ENCODE peak calls at places on chromosomes 11 and 22, in six cellular contexts. One of them, this sample, is unnamed.
A peak's percentile ranks its signal among the peaks of the same experiment; 100 is the strongest.

GRCh38 chr11:13717331-13717730 is 48.9 kb downstream of the FAR1 start:
- DNase-seq in H1: no peak
- DNase-seq in uterus: no peak
- DNase-seq in tibial nerve: no peak
- DNase-seq in A549: peak; percentile 11
- DNase-seq in testis: no peak
- DNase-seq in this sample: no peak

GRCh38 chr11:13009921-13010736 is 1.0 kb downstream of the RASSF10 start:
- DNase-seq in H1: peak; percentile 17
- DNase-seq in uterus: no peak
- DNase-seq in tibial nerve: no peak
- DNase-seq in A549: peak; percentile 53
- DNase-seq in testis: peak; percentile 34
- DNase-seq in this sample: peak; percentile 85

GRCh38 chr11:18594999-18595749 is 4.4 kb upstream of the MISFA start:
- DNase-seq in H1: no peak
- DNase-seq in uterus: no peak
- DNase-seq in tibial nerve: no peak
- DNase-seq in A549: no peak
- DNase-seq in testis: no peak
- DNase-seq in this sample: peak; percentile 29

GRCh38 chr11:134363592-134363991 is 31.8 kb downstream of the GLB1L2 start:
- DNase-seq in H1: no peak
- DNase-seq in uterus: no peak
- DNase-seq in tibial nerve: no peak
- DNase-seq in A549: no peak
- DNase-seq in testis: peak; percentile 42
- DNase-seq in this sample: no peak

GRCh38 chr11:57349491-57350274 is 11.5 kb downstream of the P2RX3 start:
- DNase-seq in H1: no peak
- DNase-seq in uterus: peak; percentile 75
- DNase-seq in tibial nerve: peak; percentile 74
- DNase-seq in A549: peak; percentile 62
- DNase-seq in testis: peak; percentile 84
- DNase-seq in this sample: peak; percentile 93

GRCh38 chr11:68998390-68998911 is 14.6 kb downstream of the MRGPRF start:
- DNase-seq in H1: no peak
- DNase-seq in uterus: peak; percentile 21
- DNase-seq in tibial nerve: no peak
- DNase-seq in A549: no peak
- DNase-seq in testis: peak; percentile 16
- DNase-seq in this sample: peak; percentile 81

GRCh38 chr11:2381494-2382128 is 4.5 kb downstream of the CD81 start:
- DNase-seq in H1: no peak
- DNase-seq in uterus: no peak
- DNase-seq in tibial nerve: no peak
- DNase-seq in A549: no peak
- DNase-seq in testis: no peak
- DNase-seq in this sample: no peak

GRCh38 chr11:723120-723883 is 17.3 kb downstream of the EPS8L2 start:
- DNase-seq in H1: no peak
- DNase-seq in uterus: no peak
- DNase-seq in tibial nerve: peak; percentile 61
- DNase-seq in A549: peak; percentile 67
- DNase-seq in testis: peak; percentile 62
- DNase-seq in this sample: no peak

GRCh38 chr11:77322506-77322905 is 21.0 kb upstream of the GDPD4 start:
- DNase-seq in H1: no peak
- DNase-seq in uterus: no peak
- DNase-seq in tibial nerve: no peak
- DNase-seq in A549: no peak
- DNase-seq in testis: peak; percentile 56
- DNase-seq in this sample: no peak

GRCh38 chr11:121741316-121741715 is 288.5 kb upstream of the SORL1-AS1 start:
- DNase-seq in H1: no peak
- DNase-seq in uterus: peak; percentile 45
- DNase-seq in tibial nerve: no peak
- DNase-seq in A549: no peak
- DNase-seq in testis: peak; percentile 28
- DNase-seq in this sample: peak; percentile 77

GRCh38 chr11:63764712-63765631 is 3.6 kb downstream of the ZFTA start:
- DNase-seq in H1: no peak
- DNase-seq in uterus: peak; percentile 52
- DNase-seq in tibial nerve: no peak
- DNase-seq in A549: peak; percentile 33
- DNase-seq in testis: peak; percentile 67
- DNase-seq in this sample: no peak

GRCh38 chr11:11155962-11156815 is 196.9 kb downstream of the CSNK2A3 start:
- DNase-seq in H1: peak; percentile 31
- DNase-seq in uterus: no peak
- DNase-seq in tibial nerve: no peak
- DNase-seq in A549: peak; percentile 9
- DNase-seq in testis: peak; percentile 43
- DNase-seq in this sample: no peak
- TF ChIP-seq CTCF in H1: peak; percentile 96
- TF ChIP-seq CTCF in uterus: no peak
- TF ChIP-seq CTCF in tibial nerve: no peak
- TF ChIP-seq CTCF in A549: no peak
- TF ChIP-seq CTCF in testis: peak; percentile 45
- TF ChIP-seq CTCF in this sample: no peak

GRCh38 chr11:62689421-62690183 is at the start of gene LRRN4CL:
- DNase-seq in H1: no peak
- DNase-seq in uterus: peak; percentile 94
- DNase-seq in tibial nerve: peak; percentile 88
- DNase-seq in A549: no peak
- DNase-seq in testis: peak; percentile 75
- DNase-seq in this sample: peak; percentile 89
- TF ChIP-seq POLR2A in H1: no peak
- TF ChIP-seq POLR2A in uterus: peak; percentile 68
- TF ChIP-seq POLR2A in tibial nerve: peak; percentile 28
- TF ChIP-seq POLR2A in A549: no peak
- TF ChIP-seq POLR2A in testis: no peak
- TF ChIP-seq POLR2A in this sample: no peak

GRCh38 chr11:66317322-66317765 is 500 bp upstream of the CD248 start:
- DNase-seq in H1: no peak
- DNase-seq in uterus: peak; percentile 65
- DNase-seq in tibial nerve: peak; percentile 40
- DNase-seq in A549: no peak
- DNase-seq in testis: no peak
- DNase-seq in this sample: no peak
- H3K4me3 ChIP-seq in H1: no peak overlapping the region
- H3K4me3 ChIP-seq in uterus: peak overlapping the region; percentile 48
- H3K4me3 ChIP-seq in tibial nerve: peak overlapping the region; percentile 57
- H3K4me3 ChIP-seq in A549: no peak overlapping the region
- H3K4me3 ChIP-seq in testis: peak overlapping the region; percentile 51
- H3K4me3 ChIP-seq in this sample: no peak overlapping the region

GRCh38 chr22:28951530-28951929 is 68.2 kb downstream of the ZNRF3 start:
- DNase-seq in H1: no peak
- DNase-seq in uterus: no peak
- DNase-seq in tibial nerve: no peak
- DNase-seq in A549: no peak
- DNase-seq in testis: no peak
- DNase-seq in this sample: peak; percentile 39

GRCh38 chr22:28953399-28953798 is 70.0 kb downstream of the ZNRF3 start:
- DNase-seq in H1: no peak
- DNase-seq in uterus: no peak
- DNase-seq in tibial nerve: no peak
- DNase-seq in A549: no peak
- DNase-seq in testis: no peak
- DNase-seq in this sample: no peak

GRCh38 chr22:28952857-28953256 is 69.5 kb downstream of the ZNRF3 start:
- DNase-seq in H1: no peak
- DNase-seq in uterus: no peak
- DNase-seq in tibial nerve: no peak
- DNase-seq in A549: no peak
- DNase-seq in testis: no peak
- DNase-seq in this sample: no peak

GRCh38 chr22:28950567-28951411 is 67.4 kb downstream of the ZNRF3 start:
- DNase-seq in H1: no peak
- DNase-seq in uterus: no peak
- DNase-seq in tibial nerve: no peak
- DNase-seq in A549: no peak
- DNase-seq in testis: no peak
- DNase-seq in this sample: peak; percentile 29

DNA sequence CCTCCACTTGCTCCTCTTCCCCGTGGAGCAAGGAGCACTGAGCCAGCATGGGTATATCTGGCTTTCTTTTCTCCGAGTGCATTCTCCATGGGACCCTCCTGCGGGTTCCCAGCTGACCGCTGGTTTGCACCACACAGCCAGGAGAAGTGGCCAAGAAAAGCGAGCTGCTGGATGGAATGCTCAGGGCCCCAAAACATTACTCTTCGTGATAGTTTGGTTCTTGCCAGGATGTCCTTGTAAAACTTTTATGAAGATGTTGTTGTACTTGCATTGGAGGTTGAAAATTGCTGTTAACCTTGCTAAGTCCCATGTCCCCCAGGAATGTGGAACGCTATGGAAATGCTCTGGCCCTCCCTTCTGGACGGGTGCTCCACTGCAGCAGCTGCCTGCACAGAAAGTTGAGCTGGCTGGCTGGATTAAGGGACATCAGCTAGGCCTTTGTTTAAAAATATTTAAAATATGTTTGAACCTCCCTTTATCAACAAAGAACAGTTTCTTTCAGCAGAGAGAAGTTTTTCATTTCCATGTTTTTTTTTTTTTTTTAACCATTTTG is 68.7 kb downstream of the ZNRF3 start:
- DNase-seq in H1: no peak
- DNase-seq in uterus: peak; percentile 19
- DNase-seq in tibial nerve: no peak
- DNase-seq in A549: no peak
- DNase-seq in testis: peak; percentile 77
- DNase-seq in this sample: no peak
- TF ChIP-seq CTCF in H1: no peak
- TF ChIP-seq CTCF in uterus: peak; percentile 22
- TF ChIP-seq CTCF in tibial nerve: no peak
- TF ChIP-seq CTCF in A549: no peak
- TF ChIP-seq CTCF in testis: peak; percentile 28
- TF ChIP-seq CTCF in this sample: no peak

GRCh38 chr11:118791961-118792578 is 1.1 kb upstream of the DDX6 start:
- DNase-seq in H1: no peak
- DNase-seq in uterus: no peak
- DNase-seq in tibial nerve: peak; percentile 22
- DNase-seq in A549: peak; percentile 10
- DNase-seq in testis: peak; percentile 64
- DNase-seq in this sample: no peak
- TF ChIP-seq POLR2A in H1: no peak
- TF ChIP-seq POLR2A in uterus: no peak
- TF ChIP-seq POLR2A in tibial nerve: no peak
- TF ChIP-seq POLR2A in A549: peak; percentile 15
- TF ChIP-seq POLR2A in testis: no peak
- TF ChIP-seq POLR2A in this sample: no peak

GRCh38 chr11:45924036-45924915 is 1.8 kb downstream of the LARGE2 start:
- DNase-seq in H1: no peak
- DNase-seq in uterus: no peak
- DNase-seq in tibial nerve: no peak
- DNase-seq in A549: no peak
- DNase-seq in testis: no peak
- DNase-seq in this sample: no peak
- H3K4me3 ChIP-seq in H1: no peak overlapping the region
- H3K4me3 ChIP-seq in uterus: no peak overlapping the region
- H3K4me3 ChIP-seq in tibial nerve: no peak overlapping the region
- H3K4me3 ChIP-seq in A549: no peak overlapping the region
- H3K4me3 ChIP-seq in testis: no peak overlapping the region
- H3K4me3 ChIP-seq in this sample: no peak overlapping the region

DNA sequence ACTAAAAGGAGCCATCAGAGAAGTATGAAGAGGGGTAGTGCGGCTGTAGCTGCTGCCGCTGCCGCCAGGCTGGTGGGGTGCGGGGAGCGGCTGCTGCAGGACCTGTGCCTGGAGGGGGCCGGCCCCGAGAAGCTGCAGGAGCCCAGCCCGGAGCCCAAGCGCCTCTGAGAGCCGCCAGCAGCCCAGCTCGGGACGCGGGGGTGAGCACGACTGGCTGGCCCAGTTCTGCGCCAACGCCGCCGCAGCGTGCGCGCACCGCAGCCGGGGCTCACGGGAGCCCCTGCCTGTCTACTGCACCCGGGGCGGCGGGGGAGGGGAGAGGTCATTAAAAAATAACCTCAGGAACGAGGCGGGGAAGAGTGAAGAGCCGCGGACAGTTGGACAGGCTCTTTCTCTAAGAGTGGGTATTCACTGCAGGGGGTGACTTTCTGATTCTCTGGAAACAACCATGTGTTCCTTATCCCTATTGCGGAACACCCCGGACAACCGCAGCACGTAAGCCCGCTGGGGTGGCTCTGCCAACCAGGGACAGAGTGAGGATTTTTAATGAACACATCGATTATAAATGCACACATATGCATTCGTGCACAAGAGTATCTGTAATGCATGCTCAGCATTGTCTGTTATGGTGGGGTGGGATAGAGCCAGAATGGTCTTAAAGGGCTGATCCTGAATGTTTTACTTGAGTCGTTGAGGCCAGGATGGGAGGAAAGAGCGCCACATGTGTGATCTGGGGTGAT is 459 bp downstream of the GAS2 start:
- DNase-seq in H1: peak; percentile 19
- DNase-seq in uterus: no peak
- DNase-seq in tibial nerve: no peak
- DNase-seq in A549: no peak
- DNase-seq in testis: peak; percentile 56
- DNase-seq in this sample: no peak
- TF ChIP-seq CTCF in H1: peak; percentile 18
- TF ChIP-seq CTCF in uterus: no peak
- TF ChIP-seq CTCF in tibial nerve: peak; percentile 37
- TF ChIP-seq CTCF in A549: no peak
- TF ChIP-seq CTCF in testis: no peak
- TF ChIP-seq CTCF in this sample: no peak

This sample was measured in lower leg skin.